ENCODE peak calls at places on chromosomes 2 and 18, in six cellular contexts. S, B, M, V, P and Q are unnamed samples.

GRCh38 chr2:222494104-222494739 is 69.9 kb downstream of the SGPP2 start:
- DNase-seq in S (no peak), B (no peak), M (no peak), V (no peak), P (no peak), Q (no peak)

GRCh38 chr2:121521359-121521758 is 9.3 kb upstream of the RNU4ATAC start:
- DNase-seq in M (no peak), P (no peak), V (peak), S (no peak), B (no peak), Q (peak)

GRCh38 chr18:73774836-73775509 is 372.7 kb downstream of the FBXO15 start:
- DNase-seq in P (no peak), S (peak), V (no peak), B (no peak), M (no peak), Q (no peak)

GRCh38 chr2:111235616-111236015 is 114.9 kb downstream of the BCL2L11 start:
- DNase-seq in M (no peak), B (no peak), S (no peak), P (no peak), V (no peak), Q (no peak)

GRCh38 chr2:201888476-201888875 is 82.1 kb downstream of the CDK15 start:
- DNase-seq in S (no peak), M (peak), V (no peak), B (no peak), P (no peak), Q (peak)

GRCh38 chr18:21112140-21112473 is 494 bp upstream of the ROCK1 start:
- DNase-seq in V (no peak), P (no peak), S (no peak), M (no peak), B (no peak), Q (no peak)

GRCh38 chr2:49972699-49973098 is 818.4 kb upstream of the FSHR start:
- DNase-seq in S (peak), M (no peak), B (no peak), V (no peak), P (no peak), Q (peak)

GRCh38 chr2:119182046-119182445 is 23.5 kb upstream of the C1QL2 start:
- DNase-seq in V (no peak), B (no peak), P (no peak), S (no peak), M (no peak), Q (no peak)

GRCh38 chr2:102999958-103000357 is 238.1 kb downstream of the TMEM182 start:
- DNase-seq in V (no peak), B (no peak), P (no peak), S (no peak), M (no peak), Q (no peak)

GRCh38 chr2:172086349-172087190 is 1.3 kb downstream of the DLX1 start:
- DNase-seq in S (peak), V (no peak), M (no peak), B (peak), P (peak), Q (peak)

GRCh38 chr18:60452424-60452823 is 79.8 kb upstream of the MC4R start:
- DNase-seq in P (no peak), B (no peak), S (no peak), M (peak), V (peak), Q (no peak)

GRCh38 chr18:8839285-8839684 is 133.9 kb downstream of the MTCL1 start:
- DNase-seq in S (no peak), V (no peak), B (no peak), P (no peak), M (no peak), Q (no peak)

GRCh38 chr2:212249451-212249850 is 289.2 kb downstream of the ERBB4 start:
- DNase-seq in B (no peak), P (no peak), S (no peak), V (peak), M (peak), Q (no peak)

GRCh38 chr2:68292108-68292710 is 27.5 kb downstream of the CNRIP1 start:
- DNase-seq in V (peak), M (peak), B (peak), P (no peak), S (no peak), Q (no peak)

GRCh38 chr2:70385204-70385603 is 83.3 kb upstream of the FAM136A start:
- DNase-seq in M (no peak), S (no peak), B (no peak), V (no peak), P (no peak), Q (no peak)

GRCh38 chr2:70380621-70381020 is 78.8 kb upstream of the FAM136A start:
- DNase-seq in P (no peak), S (no peak), M (no peak), B (no peak), V (no peak), Q (no peak)

GRCh38 chr2:70381235-70381634 is 79.4 kb upstream of the FAM136A start:
- DNase-seq in M (no peak), V (peak), P (no peak), S (no peak), B (no peak), Q (no peak)

GRCh38 chr2:70385966-70386595 is 84.2 kb upstream of the FAM136A start:
- DNase-seq in V (peak), B (no peak), S (peak), M (no peak), P (peak), Q (no peak)

GRCh38 chr2:70381821-70382220 is 80.0 kb upstream of the FAM136A start:
- DNase-seq in S (no peak), P (no peak), M (peak), V (peak), B (no peak), Q (no peak)
- H4K8ac ChIP-seq in S (no peak), P (no peak), M (no peak), V (no peak), B (no peak), Q (no peak)

DNA sequence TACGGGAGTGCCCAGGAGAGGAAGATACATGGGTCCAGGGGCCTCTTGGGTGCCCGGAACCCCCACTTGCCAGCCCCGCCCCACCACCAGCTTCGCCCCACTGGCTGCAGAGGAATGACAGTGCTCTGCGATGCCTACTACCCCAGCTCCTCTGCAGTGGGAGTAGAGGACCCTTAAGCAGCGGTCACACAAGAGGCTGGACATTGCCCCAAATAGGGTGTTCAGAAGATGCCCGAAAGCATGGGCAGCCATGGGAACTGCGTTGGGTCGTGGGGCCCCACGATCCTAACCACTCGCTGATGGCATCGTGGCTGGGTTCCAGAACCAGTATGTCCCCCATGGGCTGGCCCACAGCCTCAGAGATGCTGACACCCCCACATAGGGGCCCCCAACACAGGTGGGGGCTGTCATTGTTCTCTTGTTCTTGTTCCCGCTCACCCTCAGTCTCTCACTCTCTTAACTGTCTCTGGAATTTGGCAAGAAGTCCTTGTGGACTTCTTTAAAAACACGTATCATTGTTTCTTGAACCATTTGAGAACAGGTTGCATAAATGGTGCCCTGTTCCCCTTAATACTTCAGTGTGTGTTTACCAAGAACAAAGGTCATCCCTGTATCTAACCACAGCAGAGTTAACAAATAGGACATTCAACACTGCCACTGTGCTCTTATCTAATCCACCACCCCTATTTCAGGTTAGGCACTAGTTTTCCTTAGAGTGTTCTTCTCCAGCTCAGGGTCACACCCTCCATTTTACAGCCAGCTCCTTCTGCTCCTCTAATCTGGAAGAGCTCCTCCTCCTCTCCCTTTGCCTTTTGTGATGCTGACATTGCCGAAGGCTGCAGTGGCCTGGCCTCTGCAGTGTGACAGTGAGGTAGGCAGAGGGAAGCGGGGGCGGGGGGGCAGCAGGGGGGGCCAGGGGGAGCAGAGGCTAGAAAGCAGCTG is 76.3 kb downstream of the STPG4 start:
- DNase-seq in B (no peak), S (no peak), V (no peak), P (no peak), M (no peak), Q (no peak)
- H3K4ac ChIP-seq in B (no peak), S (no peak), V (peak), P (no peak), M (peak), Q (no peak)

GRCh38 chr2:199842631-199843030 is 8.4 kb downstream of the FTCDNL1 start:
- DNase-seq in B (no peak), M (no peak), V (no peak), S (no peak), P (no peak), Q (no peak)
- H4K91ac ChIP-seq in B (no peak), M (no peak), V (no peak), S (no peak), P (no peak), Q (no peak)

GRCh38 chr2:191274404-191274803 is 29.2 kb downstream of the MYO1B start:
- DNase-seq in P (no peak), M (no peak), S (no peak), V (no peak), B (no peak), Q (no peak)
- H4K8ac ChIP-seq in P (no peak), M (peak), S (no peak), V (no peak), B (no peak), Q (no peak)

DNA sequence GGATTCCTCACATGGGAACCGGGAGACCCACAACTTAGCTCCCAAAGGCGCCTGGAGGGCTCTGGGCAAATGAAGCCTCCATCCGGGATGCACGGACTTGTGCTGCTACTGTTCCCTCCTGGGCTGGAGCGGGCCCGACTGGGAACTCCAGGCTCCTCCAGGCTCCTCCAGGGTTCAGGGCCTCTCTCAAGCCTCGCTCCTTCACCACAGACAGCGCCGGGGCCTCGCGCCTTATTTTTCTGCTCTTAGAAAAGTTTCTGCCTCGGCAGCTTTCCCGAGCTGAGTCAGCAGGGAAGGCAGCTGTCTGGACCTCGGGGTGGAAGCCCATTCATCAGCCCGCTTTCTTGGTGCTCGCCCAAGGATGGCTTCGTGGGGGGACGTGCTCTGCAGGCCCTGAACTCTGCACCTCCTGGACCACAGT is 13.0 kb upstream of the TEX51 start:
- DNase-seq in M (no peak), V (peak), S (peak), B (no peak), P (peak), Q (no peak)
- H3K4ac ChIP-seq in M (no peak), V (no peak), S (no peak), B (no peak), P (no peak), Q (no peak)

GRCh38 chr2:231908584-231908983 is 17.6 kb downstream of the NPPC start:
- DNase-seq in M (no peak), S (no peak), P (no peak), B (no peak), V (no peak), Q (no peak)

GRCh38 chr2:231911381-231911780 is 14.8 kb downstream of the NPPC start:
- DNase-seq in S (no peak), B (no peak), P (no peak), M (no peak), V (no peak), Q (no peak)

GRCh38 chr2:231907765-231908164 is 18.4 kb downstream of the NPPC start:
- DNase-seq in M (no peak), P (no peak), V (no peak), B (no peak), S (no peak), Q (no peak)

GRCh38 chr2:231909631-231910030 is 16.6 kb downstream of the NPPC start:
- DNase-seq in B (no peak), S (no peak), M (no peak), P (no peak), V (no peak), Q (no peak)

DNA sequence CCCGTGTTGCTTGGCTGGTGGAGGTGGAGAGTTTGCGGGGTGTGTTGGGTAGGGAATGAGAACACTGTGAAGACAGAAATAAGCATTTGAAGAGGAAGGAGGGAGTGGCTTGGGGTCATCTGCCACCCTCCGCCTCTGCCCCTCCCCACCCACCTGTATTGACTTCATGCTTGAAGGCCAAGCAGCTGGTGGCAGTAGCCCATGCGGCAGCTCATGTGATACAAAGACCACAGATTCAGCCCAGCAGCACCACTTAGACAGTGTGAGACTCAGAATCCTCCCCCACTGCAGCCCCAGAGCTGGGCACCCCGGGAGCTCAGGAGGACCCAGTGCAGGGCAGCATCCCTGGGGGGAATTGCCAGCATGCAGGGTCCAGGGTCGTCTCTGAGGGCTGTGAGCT is 15.4 kb downstream of the NPPC start:
- DNase-seq in P (no peak), M (no peak), S (no peak), V (no peak), B (no peak), Q (no peak)
- H4K91ac ChIP-seq in P (no peak), M (no peak), S (no peak), V (no peak), B (no peak), Q (no peak)

GRCh38 chr2:195656859-195657633 is at the start of gene SLC39A10:
- DNase-seq in V (peak), P (peak), M (peak), B (peak), S (peak), Q (peak)
- H4K8ac ChIP-seq in V (peak), P (peak), M (peak), B (peak), S (no peak), Q (peak)

GRCh38 chr2:76467326-76467725 is 756.6 kb upstream of the GCFC2 start:
- DNase-seq in B (no peak), V (no peak), S (no peak), M (no peak), P (no peak), Q (no peak)

GRCh38 chr2:76469066-76469465 is 758.4 kb upstream of the GCFC2 start:
- DNase-seq in V (no peak), P (no peak), B (no peak), M (peak), S (no peak), Q (no peak)

GRCh38 chr2:76461431-76461830 is 750.7 kb upstream of the GCFC2 start:
- DNase-seq in B (no peak), S (no peak), M (no peak), P (no peak), V (no peak), Q (no peak)

DNA sequence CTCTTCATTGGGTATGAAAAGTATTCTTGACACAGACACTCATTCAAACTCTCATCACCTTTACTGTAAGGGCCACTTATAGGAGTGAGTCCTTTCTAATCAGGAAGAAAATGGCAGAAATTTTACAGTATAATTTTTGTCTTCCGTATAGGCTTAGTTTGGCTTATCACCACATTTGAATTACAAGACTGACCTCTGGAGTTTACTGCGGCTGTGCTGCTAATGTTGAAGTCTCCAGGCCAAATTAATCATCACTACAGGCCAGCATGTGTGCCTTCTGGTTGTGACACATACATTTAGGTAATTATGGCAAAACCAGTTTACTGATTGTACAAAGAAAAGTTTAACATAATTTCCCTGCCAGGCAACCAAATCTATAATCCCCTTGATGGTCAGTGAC is 753.6 kb upstream of the GCFC2 start:
- DNase-seq in M (peak), V (no peak), B (peak), P (no peak), S (no peak), Q (no peak)
- H3K4ac ChIP-seq in M (no peak), V (no peak), B (no peak), P (no peak), S (no peak), Q (no peak)

GRCh38 chr2:40416486-40416885 is 35.4 kb downstream of the SLC8A1 start:
- DNase-seq in S (no peak), P (no peak), V (peak), B (peak), M (no peak), Q (no peak)

GRCh38 chr2:40420478-40420877 is 31.4 kb downstream of the SLC8A1 start:
- DNase-seq in S (no peak), M (no peak), V (no peak), B (no peak), P (no peak), Q (no peak)

GRCh38 chr2:40415391-40415790 is 36.5 kb downstream of the SLC8A1 start:
- DNase-seq in M (no peak), B (peak), S (no peak), P (no peak), V (no peak), Q (no peak)

GRCh38 chr2:40421643-40422297 is 30.1 kb downstream of the SLC8A1 start:
- DNase-seq in S (no peak), M (no peak), B (no peak), P (no peak), V (peak), Q (no peak)

GRCh38 chr2:40418614-40419013 is 33.3 kb downstream of the SLC8A1 start:
- DNase-seq in S (no peak), M (no peak), V (peak), P (no peak), B (no peak), Q (no peak)
- H4K91ac ChIP-seq in S (no peak), M (no peak), V (no peak), P (no peak), B (no peak), Q (no peak)

GRCh38 chr18:79068946-79069791 is at the start of gene ATP9B:
- DNase-seq in P (peak), V (peak), S (peak), B (peak), M (peak), Q (peak)

GRCh38 chr18:79069792-79070151 is 578 bp downstream of the ATP9B start:
- DNase-seq in B (no peak), M (no peak), S (no peak), P (no peak), V (no peak), Q (no peak)

GRCh38 chr18:79067611-79068010 is 1.6 kb upstream of the ATP9B start:
- DNase-seq in B (no peak), S (no peak), P (no peak), M (no peak), V (no peak), Q (no peak)

GRCh38 chr18:79070486-79070885 is 1.3 kb downstream of the ATP9B start:
- DNase-seq in M (no peak), S (no peak), P (no peak), B (no peak), V (no peak), Q (no peak)

DNA sequence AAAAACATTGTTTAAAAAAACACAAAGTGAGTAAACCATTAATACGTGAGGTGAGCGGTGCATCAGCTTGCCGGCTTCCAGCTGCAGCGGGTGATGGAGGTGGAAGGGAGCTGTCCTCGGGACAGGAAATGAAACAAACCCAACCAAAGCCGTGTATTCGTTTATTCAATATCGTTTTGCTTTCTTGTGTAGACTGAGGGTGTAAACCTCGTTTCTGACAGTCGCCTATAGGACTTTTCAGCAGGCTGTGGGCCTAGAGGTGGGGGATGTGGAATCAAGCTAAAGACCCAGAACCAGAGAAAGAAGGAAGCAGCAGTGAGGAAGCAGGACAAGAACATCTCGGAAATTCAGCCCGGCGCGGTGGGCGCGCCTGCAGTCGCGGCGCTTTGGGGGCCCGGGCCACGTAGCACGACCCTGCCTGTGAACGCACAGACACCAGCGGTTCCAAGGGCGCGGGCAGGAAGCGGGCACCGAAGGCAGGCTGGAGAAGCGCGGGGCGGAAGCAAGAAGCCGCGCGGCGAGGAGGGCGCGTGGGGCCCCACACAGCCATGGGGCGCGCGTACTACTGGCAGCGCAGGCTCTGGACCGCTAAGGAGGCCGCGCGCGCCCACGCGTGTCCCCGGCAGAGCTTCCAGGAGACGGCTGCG is 772 bp upstream of the ATP9B start:
- DNase-seq in V (no peak), S (no peak), B (no peak), M (peak), P (no peak), Q (no peak)
- H4K8ac ChIP-seq in V (peak), S (no peak), B (peak), M (peak), P (peak), Q (peak)